ENCODE peak calls at places on chromosomes 6 and 20, in four cellular contexts. N is CD8-positive, alpha-beta T cell; V is left ventricle myocardium inferior; U is myocyte. X is an unnamed sample.

GRCh38 chr6:133977983-133978895 is 25.2 kb downstream of the TBPL1 start:
- DNase-seq in N (no peak), V (no peak), U (peak; percentile 47), X (no peak)

GRCh38 chr6:79818471-79818870 is 128.9 kb downstream of the ELOVL4 start:
- DNase-seq in N (no peak), V (no peak), U (no peak), X (no peak)

GRCh38 chr6:149859368-149859767 is 4.8 kb downstream of the LRP11 start:
- DNase-seq in N (no peak), V (no peak), U (peak; percentile 53), X (no peak)

GRCh38 chr6:166760288-166760687 is 133.2 kb upstream of the RPS6KA2 start:
- DNase-seq in N (peak; percentile 46), V (no peak), U (no peak), X (no peak)

GRCh38 chr6:41901882-41902519 is 6.8 kb upstream of the USP49 start:
- DNase-seq in N (peak; percentile 31), V (no peak), U (no peak), X (no peak)

GRCh38 chr6:29227235-29227634 is 56.5 kb downstream of the OR2J2 start:
- DNase-seq in N (no peak), V (no peak), U (no peak), X (no peak)

GRCh38 chr20:49690899-49691620 is 22.6 kb downstream of the B4GALT5 start:
- DNase-seq in N (no peak), V (no peak), U (no peak), X (no peak)

GRCh38 chr6:157046776-157047175 is 269.6 kb downstream of the ARID1B start:
- DNase-seq in N (no peak), V (no peak), U (peak; percentile 52), X (no peak)

GRCh38 chr6:4673861-4674260 is 102.3 kb upstream of the CDYL start:
- DNase-seq in N (no peak), V (no peak), U (no peak), X (no peak)

GRCh38 chr6:28107506-28107905 is 16.9 kb upstream of the ZSCAN16 start:
- DNase-seq in N (no peak), V (no peak), U (no peak), X (no peak)

GRCh38 chr6:42314571-42314950 is 96.9 kb upstream of the MRPS10 start:
- DNase-seq in N (no peak), V (no peak), U (no peak), X (no peak)

GRCh38 chr6:105468850-105469249 is 66.0 kb upstream of the PREP start:
- DNase-seq in N (no peak), V (no peak), U (no peak), X (no peak)